ENCODE peak calls at places on chromosome 21, in four cellular contexts. One of them, this sample, is unnamed.

GRCh38 chr21:39971961-39972360 is 104.7 kb downstream of the PCP4 start:
- DNase-seq in left ventricle myocardium superior: no peak
- DNase-seq in G401: no peak
- DNase-seq in mucosa of gallbladder: no peak
- DNase-seq in this sample: no peak

GRCh38 chr21:17797967-17798366 is 21.2 kb downstream of the C21orf91 start:
- DNase-seq in left ventricle myocardium superior: no peak
- DNase-seq in G401: no peak
- DNase-seq in mucosa of gallbladder: no peak
- DNase-seq in this sample: no peak

GRCh38 chr21:32333953-32334673 is 35.5 kb downstream of the MRAP start:
- DNase-seq in left ventricle myocardium superior: no peak
- DNase-seq in G401: no peak
- DNase-seq in mucosa of gallbladder: no peak
- DNase-seq in this sample: no peak

GRCh38 chr21:23639726-23640125 is 1967.6 kb downstream of the MRPL39 start:
- DNase-seq in left ventricle myocardium superior: no peak
- DNase-seq in G401: no peak
- DNase-seq in mucosa of gallbladder: no peak
- DNase-seq in this sample: no peak

GRCh38 chr21:45895778-45896370 is 85.7 kb upstream of the COL6A1 start:
- DNase-seq in left ventricle myocardium superior: peak
- DNase-seq in G401: no peak
- DNase-seq in mucosa of gallbladder: no peak
- DNase-seq in this sample: no peak

GRCh38 chr21:34897828-34898227 is 151.3 kb downstream of the RUNX1 start:
- DNase-seq in left ventricle myocardium superior: no peak
- DNase-seq in G401: no peak
- DNase-seq in mucosa of gallbladder: no peak
- DNase-seq in this sample: no peak

GRCh38 chr21:33036430-33037162 is 10.9 kb downstream of the OLIG2 start:
- DNase-seq in left ventricle myocardium superior: peak
- DNase-seq in G401: no peak
- DNase-seq in mucosa of gallbladder: peak
- DNase-seq in this sample: no peak

GRCh38 chr21:46084709-46085108 is 13.2 kb upstream of the COL6A2 start:
- DNase-seq in left ventricle myocardium superior: peak
- DNase-seq in G401: no peak
- DNase-seq in mucosa of gallbladder: no peak
- DNase-seq in this sample: no peak

GRCh38 chr21:32350211-32350980 is 42.4 kb downstream of the URB1 start:
- DNase-seq in left ventricle myocardium superior: no peak
- DNase-seq in G401: no peak
- DNase-seq in mucosa of gallbladder: no peak
- DNase-seq in this sample: no peak

GRCh38 chr21:46196733-46197132 is 12.5 kb upstream of the SPATC1L start:
- DNase-seq in left ventricle myocardium superior: no peak
- DNase-seq in G401: no peak
- DNase-seq in mucosa of gallbladder: no peak
- DNase-seq in this sample: no peak

GRCh38 chr21:16079830-16080229 is 350.0 kb downstream of the USP25 start:
- DNase-seq in left ventricle myocardium superior: no peak
- DNase-seq in G401: no peak
- DNase-seq in mucosa of gallbladder: no peak
- DNase-seq in this sample: no peak

GRCh38 chr21:42258150-42258884 is 39.4 kb downstream of the ABCG1 start:
- DNase-seq in left ventricle myocardium superior: peak
- DNase-seq in G401: peak
- DNase-seq in mucosa of gallbladder: peak
- DNase-seq in this sample: peak

GRCh38 chr21:36027352-36027751 is 33.0 kb downstream of the SETD4 start:
- DNase-seq in left ventricle myocardium superior: no peak
- DNase-seq in G401: no peak
- DNase-seq in mucosa of gallbladder: no peak
- DNase-seq in this sample: no peak

GRCh38 chr21:33289199-33289819 is 23.1 kb downstream of the IL10RB start:
- DNase-seq in left ventricle myocardium superior: no peak
- DNase-seq in G401: no peak
- DNase-seq in mucosa of gallbladder: no peak
- DNase-seq in this sample: no peak

GRCh38 chr21:44389335-44389734 is 35.9 kb downstream of the TRPM2 start:
- DNase-seq in left ventricle myocardium superior: no peak
- DNase-seq in G401: no peak
- DNase-seq in mucosa of gallbladder: no peak
- DNase-seq in this sample: no peak

GRCh38 chr21:34810786-34811185 is 142.0 kb downstream of the CLIC6 start:
- DNase-seq in left ventricle myocardium superior: no peak
- DNase-seq in G401: no peak
- DNase-seq in mucosa of gallbladder: no peak
- DNase-seq in this sample: no peak

GRCh38 chr21:16427587-16428087 is 697.9 kb downstream of the USP25 start:
- DNase-seq in left ventricle myocardium superior: no peak
- DNase-seq in G401: no peak
- DNase-seq in mucosa of gallbladder: no peak
- DNase-seq in this sample: no peak

GRCh38 chr21:38095220-38095619 is 161.6 kb upstream of the KCNJ15 start:
- DNase-seq in left ventricle myocardium superior: no peak
- DNase-seq in G401: no peak
- DNase-seq in mucosa of gallbladder: no peak
- DNase-seq in this sample: no peak

GRCh38 chr21:36914244-36915013 is 52.0 kb downstream of the HLCS start:
- DNase-seq in left ventricle myocardium superior: no peak
- DNase-seq in G401: no peak
- DNase-seq in mucosa of gallbladder: no peak
- DNase-seq in this sample: no peak

GRCh38 chr21:34510148-34511142 is 1.6 kb downstream of the KCNE1 start:
- DNase-seq in left ventricle myocardium superior: peak
- DNase-seq in G401: peak
- DNase-seq in mucosa of gallbladder: peak
- DNase-seq in this sample: peak

GRCh38 chr21:31370893-31371652 is 27.0 kb upstream of the TIAM1 start:
- DNase-seq in left ventricle myocardium superior: peak
- DNase-seq in G401: no peak
- DNase-seq in mucosa of gallbladder: no peak
- DNase-seq in this sample: no peak

GRCh38 chr21:31364265-31364945 is 20.3 kb upstream of the TIAM1 start:
- DNase-seq in left ventricle myocardium superior: no peak
- DNase-seq in G401: no peak
- DNase-seq in mucosa of gallbladder: no peak
- DNase-seq in this sample: no peak

GRCh38 chr21:33968082-33968997 is 52.7 kb upstream of the ATP5PO start:
- DNase-seq in left ventricle myocardium superior: no peak
- DNase-seq in G401: no peak
- DNase-seq in mucosa of gallbladder: peak
- DNase-seq in this sample: peak

GRCh38 chr21:36676039-36676950 is 22.6 kb upstream of the SIM2 start:
- DNase-seq in left ventricle myocardium superior: no peak
- DNase-seq in G401: no peak
- DNase-seq in mucosa of gallbladder: no peak
- DNase-seq in this sample: no peak

GRCh38 chr21:34704119-34704518 is 35.3 kb downstream of the CLIC6 start:
- DNase-seq in left ventricle myocardium superior: no peak
- DNase-seq in G401: no peak
- DNase-seq in mucosa of gallbladder: no peak
- DNase-seq in this sample: no peak

GRCh38 chr21:25995283-25995682 is 175.3 kb downstream of the APP start:
- DNase-seq in left ventricle myocardium superior: no peak
- DNase-seq in G401: peak
- DNase-seq in mucosa of gallbladder: no peak
- DNase-seq in this sample: peak

GRCh38 chr21:45338326-45339017 is 50.8 kb upstream of the POFUT2 start:
- DNase-seq in left ventricle myocardium superior: no peak
- DNase-seq in G401: no peak
- DNase-seq in mucosa of gallbladder: no peak
- DNase-seq in this sample: no peak

GRCh38 chr21:29256125-29256895 is 42.4 kb upstream of the BACH1 start:
- DNase-seq in left ventricle myocardium superior: no peak
- DNase-seq in G401: peak
- DNase-seq in mucosa of gallbladder: no peak
- DNase-seq in this sample: peak

GRCh38 chr21:42220138-42220701 is 1.3 kb downstream of the ABCG1 start:
- DNase-seq in left ventricle myocardium superior: peak
- DNase-seq in G401: peak
- DNase-seq in mucosa of gallbladder: peak
- DNase-seq in this sample: peak

This sample was measured in cerebellar cortex.